ENCODE peak calls at places on chromosome 5, in ten cellular contexts. D is hippocampal formation; U is CD4-positive, CD25-positive, alpha-beta regulatory T cell; Y is stimulated activated CD4-positive, alpha-beta T cell treated with anti-CD3 and anti-CD28 coated beads, Interleukin-1b, Interleukin-23, amount 100 ng/mL, for 1 hour; S is KG1; A is Jurkat, Clone E6-1; J is progenitor cell of endocrine pancreas; L is activated naive CD4-positive, alpha-beta T cell; Q is astrocyte of the hippocampus; I is nephron progenitor cell. V is an unnamed sample.

GRCh38 chr5:173479711-173480110 is 136.7 kb downstream of the BOD1 start:
- DNase-seq in Q (no peak), J (no peak), U (no peak), D (no peak), S (no peak), Y (no peak), L (no peak), A (no peak), I (no peak), V (no peak)

GRCh38 chr5:132225165-132226032 is 2.3 kb downstream of the P4HA2 start:
- DNase-seq in D (no peak), Y (no peak), A (peak; percentile 74), Q (peak; percentile 67), I (no peak), S (no peak), J (no peak), L (no peak), U (no peak), V (no peak)

GRCh38 chr5:124650960-124651662 is 95.3 kb downstream of the ZNF608 start:
- DNase-seq in A (no peak), J (no peak), Y (no peak), Q (no peak), S (no peak), L (no peak), I (no peak), U (no peak), D (no peak), V (no peak)

GRCh38 chr5:149228610-149229297 is 42.9 kb upstream of the AFAP1L1 start:
- DNase-seq in Y (no peak), L (no peak), D (peak; percentile 74), S (no peak), U (no peak), A (no peak), J (no peak), I (no peak), Q (peak; percentile 79), V (no peak)

GRCh38 chr5:154038241-154038603 is 488 bp downstream of the FAM114A2 start:
- DNase-seq in A (peak; percentile 36), Y (no peak), L (no peak), U (peak; percentile 26), I (no peak), D (no peak), S (peak; percentile 4), Q (no peak), J (no peak), V (no peak)

GRCh38 chr5:39266442-39266841 is 47.1 kb upstream of the FYB1 start:
- DNase-seq in I (no peak), A (no peak), L (no peak), S (no peak), Y (no peak), J (no peak), U (no peak), Q (no peak), D (no peak), V (no peak)

GRCh38 chr5:78887384-78888118 is 97.6 kb downstream of the ARSB start:
- DNase-seq in J (no peak), U (no peak), A (no peak), Q (no peak), I (no peak), L (no peak), D (no peak), S (no peak), Y (no peak), V (no peak)

GRCh38 chr5:91794455-91794854 is 411.3 kb upstream of the ARRDC3 start:
- DNase-seq in S (no peak), Q (no peak), Y (no peak), I (no peak), L (no peak), J (no peak), U (no peak), A (no peak), D (no peak), V (no peak)

GRCh38 chr5:180644825-180645608 is 4.4 kb downstream of the FLT4 start:
- DNase-seq in S (no peak), Y (no peak), L (no peak), D (no peak), U (no peak), A (no peak), J (no peak), I (no peak), Q (no peak), V (no peak)

V was measured in glutamatergic neuron.